ENCODE peak calls at places on chromosomes 4 and X, in four cellular contexts. One of them, this sample, is unnamed.

GRCh38 chr4:10762541-10762940 is 78.0 kb upstream of the CLNK start:
- DNase-seq in activated T-helper 1 cell treated with Interleukin-2 at 50 U/mL for 16 hours: no peak
- DNase-seq in stimulated activated CD8-positive, alpha-beta memory T cell treated with anti-CD3 and anti-CD28 coated beads, Interleukin-4, amount 100 ng/mL, for 4 hours: no peak
- DNase-seq in ecto neural progenitor cell: no peak
- DNase-seq in this sample: no peak

GRCh38 chr4:83285022-83285387 is 407 bp upstream of the COQ2 start:
- DNase-seq in activated T-helper 1 cell treated with Interleukin-2 at 50 U/mL for 16 hours: no peak
- DNase-seq in stimulated activated CD8-positive, alpha-beta memory T cell treated with anti-CD3 and anti-CD28 coated beads, Interleukin-4, amount 100 ng/mL, for 4 hours: no peak
- DNase-seq in ecto neural progenitor cell: no peak
- DNase-seq in this sample: no peak

GRCh38 chrX:152642931-152643525 is 5.3 kb downstream of the GABRQ start:
- DNase-seq in activated T-helper 1 cell treated with Interleukin-2 at 50 U/mL for 16 hours: no peak
- DNase-seq in stimulated activated CD8-positive, alpha-beta memory T cell treated with anti-CD3 and anti-CD28 coated beads, Interleukin-4, amount 100 ng/mL, for 4 hours: no peak
- DNase-seq in ecto neural progenitor cell: no peak
- DNase-seq in this sample: no peak

GRCh38 chr4:8675383-8675782 is 82.8 kb downstream of the CPZ start:
- DNase-seq in activated T-helper 1 cell treated with Interleukin-2 at 50 U/mL for 16 hours: no peak
- DNase-seq in stimulated activated CD8-positive, alpha-beta memory T cell treated with anti-CD3 and anti-CD28 coated beads, Interleukin-4, amount 100 ng/mL, for 4 hours: no peak
- DNase-seq in ecto neural progenitor cell: peak; percentile 88
- DNase-seq in this sample: no peak

GRCh38 chr4:145044341-145044740 is 53.7 kb downstream of the ANAPC10 start:
- DNase-seq in activated T-helper 1 cell treated with Interleukin-2 at 50 U/mL for 16 hours: no peak
- DNase-seq in stimulated activated CD8-positive, alpha-beta memory T cell treated with anti-CD3 and anti-CD28 coated beads, Interleukin-4, amount 100 ng/mL, for 4 hours: no peak
- DNase-seq in ecto neural progenitor cell: no peak
- DNase-seq in this sample: no peak

GRCh38 chrX:65528705-65529340 is 5.8 kb downstream of the LAS1L start:
- DNase-seq in activated T-helper 1 cell treated with Interleukin-2 at 50 U/mL for 16 hours: peak; percentile 32
- DNase-seq in stimulated activated CD8-positive, alpha-beta memory T cell treated with anti-CD3 and anti-CD28 coated beads, Interleukin-4, amount 100 ng/mL, for 4 hours: peak; percentile 7
- DNase-seq in ecto neural progenitor cell: peak; percentile 63
- DNase-seq in this sample: peak; percentile 25

GRCh38 chr4:148441624-148441985 is 609 bp downstream of the NR3C2 start:
- DNase-seq in activated T-helper 1 cell treated with Interleukin-2 at 50 U/mL for 16 hours: no peak
- DNase-seq in stimulated activated CD8-positive, alpha-beta memory T cell treated with anti-CD3 and anti-CD28 coated beads, Interleukin-4, amount 100 ng/mL, for 4 hours: no peak
- DNase-seq in ecto neural progenitor cell: no peak
- DNase-seq in this sample: no peak

GRCh38 chr4:948101-948935 is 16.1 kb downstream of the TMEM175 start:
- DNase-seq in activated T-helper 1 cell treated with Interleukin-2 at 50 U/mL for 16 hours: no peak
- DNase-seq in stimulated activated CD8-positive, alpha-beta memory T cell treated with anti-CD3 and anti-CD28 coated beads, Interleukin-4, amount 100 ng/mL, for 4 hours: no peak
- DNase-seq in ecto neural progenitor cell: no peak
- DNase-seq in this sample: no peak

GRCh38 chr4:150242820-150243458 is 164.7 kb downstream of the DCLK2 start:
- DNase-seq in activated T-helper 1 cell treated with Interleukin-2 at 50 U/mL for 16 hours: no peak
- DNase-seq in stimulated activated CD8-positive, alpha-beta memory T cell treated with anti-CD3 and anti-CD28 coated beads, Interleukin-4, amount 100 ng/mL, for 4 hours: no peak
- DNase-seq in ecto neural progenitor cell: peak; percentile 61
- DNase-seq in this sample: no peak

GRCh38 chrX:133857648-133858269 is 127.6 kb downstream of the GPC3 start:
- DNase-seq in activated T-helper 1 cell treated with Interleukin-2 at 50 U/mL for 16 hours: no peak
- DNase-seq in stimulated activated CD8-positive, alpha-beta memory T cell treated with anti-CD3 and anti-CD28 coated beads, Interleukin-4, amount 100 ng/mL, for 4 hours: no peak
- DNase-seq in ecto neural progenitor cell: no peak
- DNase-seq in this sample: no peak

GRCh38 chr4:140085062-140085622 is 68.8 kb downstream of the MAML3 start:
- DNase-seq in activated T-helper 1 cell treated with Interleukin-2 at 50 U/mL for 16 hours: no peak
- DNase-seq in stimulated activated CD8-positive, alpha-beta memory T cell treated with anti-CD3 and anti-CD28 coated beads, Interleukin-4, amount 100 ng/mL, for 4 hours: no peak
- DNase-seq in ecto neural progenitor cell: no peak
- DNase-seq in this sample: no peak

GRCh38 chrX:13761606-13762005 is 27.1 kb downstream of the OFD1 start:
- DNase-seq in activated T-helper 1 cell treated with Interleukin-2 at 50 U/mL for 16 hours: no peak
- DNase-seq in stimulated activated CD8-positive, alpha-beta memory T cell treated with anti-CD3 and anti-CD28 coated beads, Interleukin-4, amount 100 ng/mL, for 4 hours: no peak
- DNase-seq in ecto neural progenitor cell: no peak
- DNase-seq in this sample: no peak

GRCh38 chrX:55011294-55011693 is 11.1 kb downstream of the APEX2 start:
- DNase-seq in activated T-helper 1 cell treated with Interleukin-2 at 50 U/mL for 16 hours: no peak
- DNase-seq in stimulated activated CD8-positive, alpha-beta memory T cell treated with anti-CD3 and anti-CD28 coated beads, Interleukin-4, amount 100 ng/mL, for 4 hours: no peak
- DNase-seq in ecto neural progenitor cell: no peak
- DNase-seq in this sample: no peak

GRCh38 chr4:22670953-22671352 is 21.8 kb upstream of the GBA3 start:
- DNase-seq in activated T-helper 1 cell treated with Interleukin-2 at 50 U/mL for 16 hours: no peak
- DNase-seq in stimulated activated CD8-positive, alpha-beta memory T cell treated with anti-CD3 and anti-CD28 coated beads, Interleukin-4, amount 100 ng/mL, for 4 hours: no peak
- DNase-seq in ecto neural progenitor cell: no peak
- DNase-seq in this sample: no peak

GRCh38 chr4:184265566-184266351 is 48.1 kb upstream of the ENPP6 start:
- DNase-seq in activated T-helper 1 cell treated with Interleukin-2 at 50 U/mL for 16 hours: no peak
- DNase-seq in stimulated activated CD8-positive, alpha-beta memory T cell treated with anti-CD3 and anti-CD28 coated beads, Interleukin-4, amount 100 ng/mL, for 4 hours: no peak
- DNase-seq in ecto neural progenitor cell: no peak
- DNase-seq in this sample: no peak

GRCh38 chr4:8905236-8905772 is 33.7 kb upstream of the HMX1 start:
- DNase-seq in activated T-helper 1 cell treated with Interleukin-2 at 50 U/mL for 16 hours: no peak
- DNase-seq in stimulated activated CD8-positive, alpha-beta memory T cell treated with anti-CD3 and anti-CD28 coated beads, Interleukin-4, amount 100 ng/mL, for 4 hours: no peak
- DNase-seq in ecto neural progenitor cell: no peak
- DNase-seq in this sample: no peak

GRCh38 chr4:6343950-6344408 is 74.3 kb downstream of the WFS1 start:
- DNase-seq in activated T-helper 1 cell treated with Interleukin-2 at 50 U/mL for 16 hours: no peak
- DNase-seq in stimulated activated CD8-positive, alpha-beta memory T cell treated with anti-CD3 and anti-CD28 coated beads, Interleukin-4, amount 100 ng/mL, for 4 hours: no peak
- DNase-seq in ecto neural progenitor cell: no peak
- DNase-seq in this sample: no peak

GRCh38 chrX:22389544-22390243 is 117.0 kb downstream of the CBLL2 start:
- DNase-seq in activated T-helper 1 cell treated with Interleukin-2 at 50 U/mL for 16 hours: no peak
- DNase-seq in stimulated activated CD8-positive, alpha-beta memory T cell treated with anti-CD3 and anti-CD28 coated beads, Interleukin-4, amount 100 ng/mL, for 4 hours: no peak
- DNase-seq in ecto neural progenitor cell: no peak
- DNase-seq in this sample: no peak

GRCh38 chr4:77849278-77849965 is 13.2 kb upstream of the MRPL1 start:
- DNase-seq in activated T-helper 1 cell treated with Interleukin-2 at 50 U/mL for 16 hours: no peak
- DNase-seq in stimulated activated CD8-positive, alpha-beta memory T cell treated with anti-CD3 and anti-CD28 coated beads, Interleukin-4, amount 100 ng/mL, for 4 hours: no peak
- DNase-seq in ecto neural progenitor cell: no peak
- DNase-seq in this sample: no peak

GRCh38 chrX:104309169-104309568 is 54.4 kb upstream of the ESX1 start:
- DNase-seq in activated T-helper 1 cell treated with Interleukin-2 at 50 U/mL for 16 hours: no peak
- DNase-seq in stimulated activated CD8-positive, alpha-beta memory T cell treated with anti-CD3 and anti-CD28 coated beads, Interleukin-4, amount 100 ng/mL, for 4 hours: no peak
- DNase-seq in ecto neural progenitor cell: no peak
- DNase-seq in this sample: no peak

This sample was measured in stimulated activated CD4-positive, alpha-beta T cell treated with anti-CD3 and anti-CD28 coated beads, Interleukin-15, amount 100 ng/mL, for 1 hour.